ENCODE peak calls at places on chromosomes 2 and 18, in six cellular contexts. U is IMR-90, Y is adrenal gland, O is GM12878, X is tibial nerve, L is NB4. R is an unnamed sample.

GRCh38 chr2:201858781-201859180 is 52.4 kb downstream of the CDK15 start:
- DNase-seq in U (peak; percentile 57), Y (no peak), O (no peak), X (no peak), L (peak; percentile 79), R (no peak)

GRCh38 chr2:157784169-157784822 is 91.8 kb downstream of the ACVR1 start:
- DNase-seq in U (peak; percentile 21), Y (no peak), O (no peak), X (no peak), L (no peak), R (no peak)

GRCh38 chr2:191404568-191404991 is 159.4 kb downstream of the MYO1B start:
- DNase-seq in U (peak; percentile 50), Y (no peak), O (no peak), X (no peak), L (no peak), R (no peak)

GRCh38 chr18:32909798-32910561 is 137.2 kb upstream of the KLHL14 start:
- DNase-seq in U (no peak), Y (no peak), O (no peak), X (no peak), L (peak; percentile 4), R (no peak)

GRCh38 chr2:159455330-159455918 is 160.9 kb downstream of the BAZ2B start:
- DNase-seq in U (no peak), Y (no peak), O (no peak), X (no peak), L (no peak), R (no peak)

GRCh38 chr2:96103906-96104861 is 12.2 kb downstream of the ADRA2B start:
- DNase-seq in U (no peak), Y (peak; percentile 12), O (no peak), X (peak; percentile 3), L (no peak), R (no peak)

GRCh38 chr2:20049631-20050030 is 1.8 kb downstream of the LAPTM4A start:
- DNase-seq in U (peak; percentile 37), Y (no peak), O (no peak), X (no peak), L (peak; percentile 62), R (no peak)

GRCh38 chr2:64699712-64700111 is 46.0 kb upstream of the SERTAD2 start:
- DNase-seq in U (no peak), Y (no peak), O (peak; percentile 63), X (no peak), L (peak; percentile 39), R (no peak)

GRCh38 chr2:289362-290089 is 1.6 kb upstream of the ALKAL2 start:
- DNase-seq in U (peak; percentile 11), Y (peak; percentile 59), O (no peak), X (no peak), L (no peak), R (no peak)

GRCh38 chr2:33272001-33272400 is 204.4 kb upstream of the RASGRP3 start:
- DNase-seq in U (peak; percentile 56), Y (no peak), O (peak; percentile 71), X (no peak), L (no peak), R (no peak)

GRCh38 chr2:84904717-84905174 is 710 bp upstream of the TMSB10 start:
- DNase-seq in U (peak; percentile 55), Y (peak; percentile 65), O (no peak), X (peak; percentile 82), L (peak; percentile 71), R (peak; percentile 91)
- TF ChIP-seq POLR2A in U (peak; percentile 48), Y (peak; percentile 40), O (no peak), X (peak; percentile 23), L (no peak), R (peak; percentile 45)

GRCh38 chr2:134365356-134365755 is 111.5 kb downstream of the MGAT5 start:
- DNase-seq in U (no peak), Y (no peak), O (no peak), X (no peak), L (peak; percentile 38), R (no peak)
- TF ChIP-seq CTCF in U (no peak), Y (no peak), O (peak; percentile 9), X (no peak), L (peak; percentile 30), R (no peak)

GRCh38 chr2:168454737-168455691 is 1.1 kb upstream of the CERS6 start:
- DNase-seq in U (no peak), Y (peak; percentile 32), O (no peak), X (no peak), L (peak; percentile 43), R (no peak)

GRCh38 chr2:168457177-168457905 is 1.3 kb downstream of the CERS6 start:
- DNase-seq in U (no peak), Y (no peak), O (peak; percentile 42), X (no peak), L (peak; percentile 63), R (no peak)

GRCh38 chr2:168453404-168453803 is 2.7 kb upstream of the CERS6 start:
- DNase-seq in U (no peak), Y (no peak), O (no peak), X (no peak), L (no peak), R (no peak)

GRCh38 chr2:168456526-168457176 is 579 bp downstream of the CERS6 start:
- DNase-seq in U (peak; percentile 13), Y (peak; percentile 34), O (no peak), X (no peak), L (peak; percentile 73), R (no peak)

GRCh38 chr2:168455692-168456525 is at the start of gene CERS6:
- DNase-seq in U (peak; percentile 90), Y (peak; percentile 97), O (peak; percentile 64), X (peak; percentile 93), L (peak; percentile 97), R (no peak)
- TF ChIP-seq POLR2A in U (peak; percentile 58), Y (peak; percentile 94), O (peak; percentile 95), X (peak; percentile 91), L (peak; percentile 82), R (peak; percentile 76)

DNA sequence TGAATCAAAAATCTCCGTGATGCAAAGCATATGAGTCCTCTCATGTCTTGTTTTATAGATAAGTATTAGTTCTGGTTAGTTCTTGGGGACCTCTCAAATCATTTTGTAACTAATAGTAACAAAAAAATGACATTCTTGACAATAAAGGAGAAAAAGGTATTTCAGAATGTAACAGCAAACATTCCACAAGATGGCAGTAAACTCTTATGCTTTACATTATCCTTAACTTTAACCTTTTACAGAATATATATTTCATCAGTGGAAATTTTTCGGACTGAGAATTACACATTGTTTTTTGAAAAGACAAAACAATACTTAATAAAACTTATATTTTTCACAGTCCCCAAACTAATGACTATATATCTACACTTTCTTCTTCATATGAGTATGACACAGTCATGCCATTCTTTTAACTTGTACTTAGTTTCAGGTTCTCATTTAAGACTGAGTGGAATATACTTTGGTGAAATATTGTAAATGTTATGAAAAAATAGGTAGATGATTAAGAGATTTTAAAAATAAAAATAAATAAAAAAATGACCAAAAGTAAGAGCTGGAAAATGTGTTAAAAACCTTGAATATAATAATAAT is 142.9 kb upstream of the NXPH2 start:
- DNase-seq in U (no peak), Y (no peak), O (no peak), X (no peak), L (peak; percentile 36), R (no peak)
- TF ChIP-seq CTCF in U (peak; percentile 32), Y (peak; percentile 13), O (no peak), X (no peak), L (no peak), R (no peak)

GRCh38 chr18:40489301-40489700 is 1465.7 kb upstream of the PIK3C3 start:
- DNase-seq in U (no peak), Y (no peak), O (no peak), X (no peak), L (no peak), R (no peak)
- TF ChIP-seq POLR2A in U (no peak), Y (no peak), O (no peak), X (no peak), L (no peak), R (no peak)

DNA sequence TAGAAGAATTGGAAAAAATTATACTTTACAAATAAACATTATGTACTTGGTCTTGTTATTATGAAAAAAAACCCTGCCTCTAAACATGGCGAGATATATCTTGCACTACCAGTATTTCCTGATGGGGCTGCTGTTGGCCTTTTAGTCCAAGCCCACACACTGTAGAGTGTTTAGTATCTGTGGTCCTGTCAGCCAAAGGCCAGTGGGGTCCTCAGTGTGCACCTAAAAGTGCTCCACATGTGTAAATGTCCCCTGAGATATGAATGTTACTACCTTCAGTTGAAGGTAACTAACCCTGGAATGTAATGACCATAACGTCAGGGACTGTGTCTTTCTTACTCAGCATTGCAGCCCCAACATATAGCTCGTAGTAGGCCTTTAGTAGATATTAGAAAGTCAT is 71.1 kb upstream of the HK2 start:
- DNase-seq in U (no peak), Y (no peak), O (no peak), X (no peak), L (peak; percentile 78), R (no peak)
- TF ChIP-seq CTCF in U (peak; percentile 9), Y (no peak), O (no peak), X (no peak), L (peak; percentile 69), R (no peak)

GRCh38 chr2:197926673-197927072 is 122.3 kb downstream of the PLCL1 start:
- DNase-seq in U (no peak), Y (no peak), O (no peak), X (no peak), L (no peak), R (no peak)
- TF ChIP-seq POLR2A in U (no peak), Y (no peak), O (no peak), X (no peak), L (no peak), R (no peak)

DNA sequence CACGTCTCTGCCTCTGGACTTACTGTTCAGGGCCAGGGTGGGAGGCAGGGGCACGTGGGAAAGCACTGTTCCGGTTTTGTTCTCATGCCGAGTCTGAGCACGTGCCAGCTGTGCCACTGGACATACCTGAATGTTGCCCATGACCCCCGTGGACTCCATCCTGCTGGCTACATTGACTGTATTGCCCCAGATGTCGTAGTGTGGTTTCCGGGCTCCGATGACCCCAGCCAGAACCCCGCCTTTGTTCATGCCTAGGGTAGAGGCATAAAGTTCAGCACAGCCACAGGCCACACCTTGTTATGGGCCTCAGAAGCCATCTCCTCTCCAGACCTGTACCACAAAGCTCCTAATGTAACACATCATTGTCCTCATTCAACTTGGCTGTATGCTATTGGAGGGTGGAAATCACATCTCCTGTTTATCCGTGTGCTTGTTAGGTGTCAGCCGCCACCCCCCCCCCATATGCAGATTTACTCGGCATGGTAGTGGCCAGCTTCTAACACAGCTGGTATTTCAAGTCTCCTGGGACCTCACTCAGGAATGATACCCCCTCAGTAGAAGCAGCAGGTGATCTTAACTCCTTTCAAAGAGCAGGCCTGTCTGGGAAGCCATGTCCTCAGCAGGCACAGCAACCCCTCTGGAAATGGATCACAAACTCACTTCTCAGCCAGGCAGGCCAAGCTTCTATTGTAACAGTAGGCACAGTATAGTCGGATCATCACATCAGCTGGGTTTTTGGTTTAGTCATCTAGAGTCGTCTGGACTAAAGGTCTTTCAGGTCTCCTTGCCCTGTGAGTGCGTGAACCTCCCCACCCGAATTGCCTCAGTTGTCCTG is 27.6 kb downstream of the CENPO start:
- DNase-seq in U (no peak), Y (no peak), O (no peak), X (no peak), L (no peak), R (peak; percentile 65)
- TF ChIP-seq CTCF in U (no peak), Y (no peak), O (no peak), X (no peak), L (no peak), R (no peak)